ENCODE peak calls at places on chromosome 17, in eight cellular contexts. D, F, O, Q, B, W, A and U are unnamed samples.

GRCh38 chr17:17370711-17371110 is 67.5 kb downstream of the NT5M start:
- DNase-seq in D (no peak), F (no peak), O (no peak), Q (no peak), B (no peak), W (no peak), A (no peak), U (no peak)

GRCh38 chr17:3994221-3994576 is 30.0 kb upstream of the ATP2A3 start:
- DNase-seq in D (no peak), F (no peak), O (peak; percentile 63), Q (no peak), B (no peak), W (no peak), A (no peak), U (no peak)

GRCh38 chr17:80260791-80261158 is at the start of gene RNF213:
- DNase-seq in D (peak; percentile 63), F (no peak), O (peak; percentile 70), Q (no peak), B (peak; percentile 70), W (peak; percentile 48), A (no peak), U (no peak)

GRCh38 chr17:79715318-79716182 is 15.2 kb upstream of the ENPP7 start:
- DNase-seq in D (no peak), F (no peak), O (no peak), Q (no peak), B (no peak), W (no peak), A (no peak), U (no peak)

GRCh38 chr17:27608330-27609230 is 22.4 kb upstream of the LGALS9 start:
- DNase-seq in D (no peak), F (no peak), O (no peak), Q (no peak), B (no peak), W (no peak), A (no peak), U (no peak)

GRCh38 chr17:51548125-51548524 is 287.8 kb downstream of the UTP18 start:
- DNase-seq in D (peak; percentile 38), F (no peak), O (no peak), Q (no peak), B (no peak), W (no peak), A (no peak), U (no peak)

GRCh38 chr17:77327566-77328463 is 187.0 kb downstream of the SEC14L1 start:
- DNase-seq in D (no peak), F (no peak), O (no peak), Q (no peak), B (no peak), W (no peak), A (no peak), U (no peak)

GRCh38 chr17:80559688-80560290 is 15.2 kb downstream of the RPTOR start:
- DNase-seq in D (no peak), F (no peak), O (no peak), Q (no peak), B (no peak), W (no peak), A (no peak), U (peak; percentile 32)

GRCh38 chr17:44220211-44221071 is 966 bp upstream of the UBTF start:
- DNase-seq in D (peak; percentile 78), F (no peak), O (peak; percentile 74), Q (no peak), B (peak; percentile 68), W (peak; percentile 55), A (no peak), U (peak; percentile 90)

GRCh38 chr17:17778308-17779014 is 58.3 kb downstream of the SREBF1 start:
- DNase-seq in D (no peak), F (peak; percentile 63), O (no peak), Q (no peak), B (peak; percentile 48), W (no peak), A (no peak), U (no peak)

GRCh38 chr17:15405016-15405415 is 62.4 kb downstream of the CDRT4 start:
- DNase-seq in D (no peak), F (no peak), O (no peak), Q (no peak), B (no peak), W (no peak), A (no peak), U (no peak)

GRCh38 chr17:17153709-17154108 is 52.4 kb downstream of the PLD6 start:
- DNase-seq in D (no peak), F (no peak), O (no peak), Q (no peak), B (no peak), W (no peak), A (no peak), U (no peak)

GRCh38 chr17:80671039-80671822 is 126.6 kb downstream of the RPTOR start:
- DNase-seq in D (peak; percentile 93), F (no peak), O (no peak), Q (no peak), B (no peak), W (no peak), A (no peak), U (no peak)

GRCh38 chr17:71689782-71690181 is 431.0 kb upstream of the SOX9 start:
- DNase-seq in D (no peak), F (no peak), O (no peak), Q (no peak), B (no peak), W (no peak), A (no peak), U (no peak)

GRCh38 chr17:77656054-77656453 is 302.4 kb upstream of the TNRC6C start:
- DNase-seq in D (no peak), F (no peak), O (no peak), Q (no peak), B (no peak), W (no peak), A (no peak), U (no peak)